ENCODE peak calls at places on chromosomes 5 and 9, in seven cellular contexts. G, L, E, K, P, I and H are unnamed samples.

GRCh38 chr9:4080889-4081548 is 218.8 kb downstream of the GLIS3 start:
- DNase-seq in G (no peak), L (no peak), E (no peak), K (no peak), P (no peak), I (peak; percentile 63), H (no peak)

GRCh38 chr9:133368249-133368881 is 7.5 kb downstream of the SURF4 start:
- DNase-seq in G (no peak), L (no peak), E (peak; percentile 30), K (no peak), P (no peak), I (no peak), H (no peak)

GRCh38 chr5:759111-759741 is 25.3 kb downstream of the ZDHHC11B start:
- DNase-seq in G (peak; percentile 72), L (no peak), E (no peak), K (peak; percentile 54), P (no peak), I (peak; percentile 25), H (no peak)

GRCh38 chr5:115459844-115460243 is 84.7 kb downstream of the FEM1C start:
- DNase-seq in G (no peak), L (no peak), E (peak; percentile 80), K (no peak), P (no peak), I (peak; percentile 60), H (no peak)

GRCh38 chr5:128687930-128688329 is 149.9 kb upstream of the FBN2 start:
- DNase-seq in G (no peak), L (no peak), E (peak; percentile 23), K (no peak), P (no peak), I (no peak), H (no peak)

GRCh38 chr9:115142502-115143265 is 24.7 kb upstream of the TNC start:
- DNase-seq in G (no peak), L (no peak), E (no peak), K (no peak), P (no peak), I (no peak), H (no peak)

GRCh38 chr5:123708074-123708806 is 196.3 kb downstream of the CSNK1G3 start:
- DNase-seq in G (no peak), L (no peak), E (peak; percentile 89), K (no peak), P (peak; percentile 90), I (peak; percentile 81), H (no peak)

GRCh38 chr5:32443145-32443540 is 1.4 kb downstream of the ZFR start:
- DNase-seq in G (no peak), L (no peak), E (peak; percentile 55), K (peak; percentile 10), P (no peak), I (peak; percentile 24), H (no peak)

GRCh38 chr9:36961568-36962360 is 72.3 kb downstream of the PAX5 start:
- DNase-seq in G (peak; percentile 51), L (peak; percentile 67), E (no peak), K (no peak), P (no peak), I (peak; percentile 2), H (no peak)

GRCh38 chr5:151738125-151738848 is 20.1 kb downstream of the ATOX1 start:
- DNase-seq in G (no peak), L (no peak), E (no peak), K (no peak), P (no peak), I (no peak), H (no peak)

GRCh38 chr9:4371108-4371507 is 71.2 kb upstream of the GLIS3 start:
- DNase-seq in G (no peak), L (peak; percentile 14), E (peak; percentile 93), K (no peak), P (peak; percentile 86), I (peak; percentile 73), H (no peak)

GRCh38 chr5:165999693-166000092 is 2291.8 kb upstream of the WWC1 start:
- DNase-seq in G (no peak), L (no peak), E (no peak), K (no peak), P (no peak), I (no peak), H (no peak)

GRCh38 chr5:160906077-160906476 is 54.1 kb upstream of the ATP10B start:
- DNase-seq in G (no peak), L (no peak), E (no peak), K (no peak), P (no peak), I (no peak), H (no peak)

GRCh38 chr5:73157399-73158303 is 15.3 kb upstream of the TMEM174 start:
- DNase-seq in G (no peak), L (no peak), E (no peak), K (no peak), P (no peak), I (no peak), H (peak; percentile 66)

GRCh38 chr9:75891277-75892167 is 1.0 kb downstream of the PCSK5 start:
- DNase-seq in G (peak; percentile 73), L (peak; percentile 17), E (peak; percentile 55), K (no peak), P (no peak), I (peak; percentile 59), H (peak; percentile 13)

GRCh38 chr9:38229123-38229829 is 160.2 kb upstream of the SHB start:
- DNase-seq in G (no peak), L (no peak), E (no peak), K (no peak), P (no peak), I (no peak), H (no peak)

GRCh38 chr5:149939572-149939971 is 5.0 kb downstream of the PDE6A start:
- DNase-seq in G (no peak), L (no peak), E (no peak), K (no peak), P (no peak), I (no peak), H (no peak)

GRCh38 chr5:76351577-76351976 is 51.5 kb upstream of the IQGAP2 start:
- DNase-seq in G (no peak), L (no peak), E (no peak), K (no peak), P (no peak), I (no peak), H (no peak)

GRCh38 chr9:14316574-14317304 is 2.8 kb upstream of the NFIB start:
- DNase-seq in G (peak; percentile 76), L (no peak), E (no peak), K (no peak), P (no peak), I (no peak), H (peak; percentile 49)

GRCh38 chr9:107684224-107684623 is 194.7 kb upstream of the KLF4 start:
- DNase-seq in G (no peak), L (no peak), E (peak; percentile 18), K (no peak), P (no peak), I (peak; percentile 30), H (no peak)

GRCh38 chr5:143646961-143647360 is 165.0 kb upstream of the HMHB1 start:
- DNase-seq in G (no peak), L (no peak), E (no peak), K (no peak), P (no peak), I (no peak), H (no peak)

GRCh38 chr5:122788371-122788770 is 13.5 kb downstream of the SNX2 start:
- DNase-seq in G (no peak), L (no peak), E (no peak), K (no peak), P (no peak), I (no peak), H (no peak)

GRCh38 chr5:6261668-6262067 is 116.7 kb downstream of the MED10 start:
- DNase-seq in G (no peak), L (no peak), E (no peak), K (no peak), P (no peak), I (no peak), H (no peak)

GRCh38 chr5:136066705-136067271 is 38.0 kb downstream of the TGFBI start:
- DNase-seq in G (no peak), L (peak; percentile 42), E (no peak), K (no peak), P (no peak), I (peak; percentile 69), H (no peak)

GRCh38 chr5:65774346-65774745 is 52.3 kb downstream of the NLN start:
- DNase-seq in G (no peak), L (no peak), E (peak; percentile 62), K (no peak), P (peak; percentile 85), I (peak; percentile 66), H (no peak)
- H3K4me3 ChIP-seq in G (no peak overlapping the region), L (no peak overlapping the region), E (no peak overlapping the region), K (no peak overlapping the region), P (no peak overlapping the region), I (no peak overlapping the region), H (no peak overlapping the region)

GRCh38 chr9:96686638-96687335 is 31.7 kb upstream of the PRXL2C start:
- DNase-seq in G (peak; percentile 91), L (no peak), E (peak; percentile 78), K (peak; percentile 67), P (no peak), I (peak; percentile 76), H (peak; percentile 85)
- H3K4me3 ChIP-seq in G (peak overlapping the region; percentile 54), L (no peak overlapping the region), E (peak overlapping the region; percentile 50), K (peak overlapping the region; percentile 62), P (peak overlapping the region; percentile 60), I (peak overlapping the region; percentile 40), H (no peak overlapping the region)

GRCh38 chr9:70257512-70257911 is 1.3 kb upstream of the SMC5 start:
- DNase-seq in G (no peak), L (no peak), E (peak; percentile 7), K (no peak), P (no peak), I (no peak), H (no peak)
- H3K4me3 ChIP-seq in G (peak overlapping the region; percentile 65), L (peak overlapping the region; percentile 79), E (peak overlapping the region; percentile 85), K (peak overlapping the region; percentile 78), P (peak overlapping the region; percentile 87), I (peak overlapping the region; percentile 8), H (no peak overlapping the region)

GRCh38 chr9:113501821-113502220 is 38.3 kb downstream of the RGS3 start:
- DNase-seq in G (no peak), L (no peak), E (no peak), K (no peak), P (no peak), I (no peak), H (no peak)

GRCh38 chr9:113503131-113503541 is 39.6 kb downstream of the RGS3 start:
- DNase-seq in G (no peak), L (no peak), E (no peak), K (no peak), P (no peak), I (no peak), H (no peak)

GRCh38 chr9:113503613-113504230 is 40.2 kb downstream of the RGS3 start:
- DNase-seq in G (no peak), L (no peak), E (no peak), K (no peak), P (no peak), I (no peak), H (no peak)

GRCh38 chr9:113501129-113501686 is 37.7 kb downstream of the RGS3 start:
- DNase-seq in G (no peak), L (no peak), E (no peak), K (no peak), P (no peak), I (no peak), H (peak; percentile 14)

DNA sequence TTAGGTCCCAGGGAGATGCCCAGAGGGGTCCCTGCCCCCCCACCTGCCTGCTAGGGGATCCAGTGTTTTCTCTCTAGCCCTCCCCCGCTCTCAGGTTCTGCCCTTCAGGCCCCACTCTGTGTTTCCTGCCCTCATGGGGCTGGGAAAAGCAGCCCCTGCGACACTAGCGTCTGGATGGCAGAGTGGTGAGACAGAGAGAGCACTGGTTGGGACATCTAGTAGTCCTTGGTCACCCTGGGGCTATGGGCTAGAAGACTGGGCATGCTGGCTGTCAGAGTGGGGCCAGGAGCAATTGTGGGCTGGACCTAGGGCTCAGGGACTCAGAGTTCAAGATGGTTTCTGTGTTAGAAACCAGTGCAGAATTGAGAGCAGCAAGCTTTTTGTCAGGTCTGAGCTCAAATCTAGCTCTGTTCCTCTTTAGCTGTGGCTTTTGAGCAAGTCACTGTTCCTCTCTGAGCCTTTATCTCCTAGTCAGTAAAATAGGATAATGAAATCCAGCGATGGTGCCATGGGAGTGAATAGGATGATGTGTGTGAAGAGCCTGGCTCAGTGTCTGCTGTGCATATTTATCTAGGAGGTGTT is 39.0 kb downstream of the RGS3 start:
- DNase-seq in G (no peak), L (no peak), E (no peak), K (no peak), P (no peak), I (no peak), H (no peak)
- H3K4me3 ChIP-seq in G (peak overlapping the region; percentile 14), L (no peak overlapping the region), E (no peak overlapping the region), K (no peak overlapping the region), P (no peak overlapping the region), I (no peak overlapping the region), H (no peak overlapping the region)